ENCODE peak calls at places on chromosomes 11 and 22, in four cellular contexts. One of them, this sample, is unnamed.

GRCh38 chr11:7571640-7572000 is 57.8 kb downstream of the PPFIBP2 start:
- DNase-seq in NCI-H146: peak; percentile 45
- DNase-seq in endodermal cell: peak; percentile 97
- DNase-seq in Daoy: peak; percentile 69
- DNase-seq in this sample: no peak

GRCh38 chr11:85685820-85686459 is at the start of gene CCDC89:
- DNase-seq in Daoy: peak; percentile 89
- DNase-seq in endodermal cell: no peak
- DNase-seq in NCI-H146: peak; percentile 93
- DNase-seq in this sample: no peak

GRCh38 chr22:42425337-42425988 is 6.7 kb downstream of the NFAM1 start:
- DNase-seq in endodermal cell: peak; percentile 50
- DNase-seq in Daoy: no peak
- DNase-seq in NCI-H146: no peak
- DNase-seq in this sample: no peak

GRCh38 chr11:112613051-112613972 is 347.9 kb upstream of the NCAM1 start:
- DNase-seq in Daoy: peak; percentile 71
- DNase-seq in NCI-H146: peak; percentile 62
- DNase-seq in endodermal cell: no peak
- DNase-seq in this sample: no peak

GRCh38 chr22:45709004-45709739 is 37.5 kb downstream of the ATXN10 start:
- DNase-seq in endodermal cell: no peak
- DNase-seq in Daoy: peak; percentile 91
- DNase-seq in NCI-H146: no peak
- DNase-seq in this sample: no peak

GRCh38 chr22:34669001-34669400 is 397.0 kb upstream of the ISX start:
- DNase-seq in endodermal cell: no peak
- DNase-seq in NCI-H146: no peak
- DNase-seq in Daoy: peak; percentile 17
- DNase-seq in this sample: no peak

GRCh38 chr11:44950625-44951472 is at the start of gene TP53I11:
- DNase-seq in Daoy: peak; percentile 76
- DNase-seq in endodermal cell: peak; percentile 88
- DNase-seq in NCI-H146: peak; percentile 77
- DNase-seq in this sample: peak; percentile 78

GRCh38 chr11:14059491-14059890 is 97.0 kb downstream of the SPON1 start:
- DNase-seq in NCI-H146: no peak
- DNase-seq in Daoy: peak; percentile 21
- DNase-seq in endodermal cell: no peak
- DNase-seq in this sample: no peak

GRCh38 chr22:31140746-31141145 is 438 bp upstream of the PLA2G3 start:
- DNase-seq in Daoy: no peak
- DNase-seq in NCI-H146: no peak
- DNase-seq in endodermal cell: no peak
- DNase-seq in this sample: no peak

GRCh38 chr11:77821349-77821851 is 456 bp downstream of the AAMDC start:
- DNase-seq in Daoy: peak; percentile 27
- DNase-seq in NCI-H146: peak; percentile 52
- DNase-seq in endodermal cell: no peak
- DNase-seq in this sample: peak; percentile 41

GRCh38 chr11:793556-793955 is 3.7 kb upstream of the CEND1 start:
- DNase-seq in endodermal cell: no peak
- DNase-seq in Daoy: no peak
- DNase-seq in NCI-H146: no peak
- DNase-seq in this sample: no peak

GRCh38 chr22:44037519-44038370 is 13.6 kb downstream of the PARVB start:
- DNase-seq in Daoy: peak; percentile 91
- DNase-seq in endodermal cell: no peak
- DNase-seq in NCI-H146: no peak
- DNase-seq in this sample: no peak

GRCh38 chr22:33798401-33798800 is 121.9 kb downstream of the LARGE1 start:
- DNase-seq in Daoy: peak; percentile 35
- DNase-seq in NCI-H146: no peak
- DNase-seq in endodermal cell: no peak
- DNase-seq in this sample: no peak

GRCh38 chr11:26599421-26599820 is 27.4 kb upstream of the MUC15 start:
- DNase-seq in NCI-H146: peak; percentile 79
- DNase-seq in endodermal cell: no peak
- DNase-seq in Daoy: peak; percentile 37
- DNase-seq in this sample: no peak

GRCh38 chr11:126359431-126360048 is 4.1 kb downstream of the ST3GAL4 start:
- DNase-seq in NCI-H146: no peak
- DNase-seq in endodermal cell: no peak
- DNase-seq in Daoy: peak; percentile 61
- DNase-seq in this sample: no peak

GRCh38 chr11:83881428-83881827 is 595.3 kb upstream of the CCDC90B start:
- DNase-seq in NCI-H146: no peak
- DNase-seq in Daoy: no peak
- DNase-seq in endodermal cell: no peak
- DNase-seq in this sample: no peak

GRCh38 chr11:62514151-62514550 is 32.5 kb downstream of the AHNAK start:
- DNase-seq in endodermal cell: no peak
- DNase-seq in NCI-H146: no peak
- DNase-seq in Daoy: no peak
- DNase-seq in this sample: no peak

GRCh38 chr11:113048820-113049555 is 87.8 kb downstream of the NCAM1 start:
- DNase-seq in endodermal cell: no peak
- DNase-seq in NCI-H146: no peak
- DNase-seq in Daoy: peak; percentile 36
- DNase-seq in this sample: no peak

GRCh38 chr11:120645639-120646038 is 134.1 kb downstream of the GRIK4 start:
- DNase-seq in endodermal cell: peak; percentile 97
- DNase-seq in Daoy: peak; percentile 62
- DNase-seq in NCI-H146: peak; percentile 84
- DNase-seq in this sample: no peak

GRCh38 chr22:31127181-31127772 is 4.5 kb downstream of the INPP5J start:
- DNase-seq in NCI-H146: no peak
- DNase-seq in Daoy: no peak
- DNase-seq in endodermal cell: peak; percentile 92
- DNase-seq in this sample: no peak